ENCODE peak calls at places on chromosomes 7 and 10, in nine cellular contexts. O is stimulated activated CD4-positive, alpha-beta T cell treated with anti-CD3 and anti-CD28 coated beads, Interleukin-1b, Interleukin-23, amount 100 ng/mL, for 1 hour; I is A549; A is mucosa of descending colon; Q is A172; D is H54; L is T47D; T is T-helper 1 cell; W is NCI-H2171. F is an unnamed sample.

GRCh38 chr7:44143606-44144250 is 2.6 kb upstream of the MYL7 start:
- DNase-seq in D (no peak), A (no peak), W (no peak), O (no peak), Q (no peak), L (no peak), T (no peak), I (no peak), F (no peak)

GRCh38 chr10:68301790-68302502 is 29.9 kb upstream of the HNRNPH3 start:
- DNase-seq in D (peak), T (no peak), L (peak), I (peak), Q (peak), A (no peak), O (no peak), W (no peak), F (no peak)

GRCh38 chr10:94361161-94361794 is 1.5 kb downstream of the NOC3L start:
- DNase-seq in D (no peak), O (no peak), W (no peak), I (peak), A (no peak), L (no peak), T (no peak), Q (peak), F (no peak)

GRCh38 chr10:110803830-110804338 is 67.8 kb upstream of the PDCD4 start:
- DNase-seq in I (peak), L (no peak), O (no peak), D (no peak), A (peak), W (no peak), T (no peak), Q (peak), F (peak)

GRCh38 chr7:101097561-101097960 is 12.3 kb downstream of the TRIM56 start:
- DNase-seq in Q (no peak), O (no peak), L (no peak), W (no peak), T (no peak), I (no peak), A (no peak), D (no peak), F (no peak)

GRCh38 chr7:5266148-5267028 is 16.4 kb upstream of the SLC29A4 start:
- DNase-seq in D (no peak), O (no peak), A (no peak), I (peak), L (no peak), W (no peak), T (no peak), Q (no peak), F (no peak)

GRCh38 chr10:80441831-80442230 is 12.3 kb upstream of the TSPAN14 start:
- DNase-seq in Q (no peak), W (no peak), A (no peak), D (no peak), L (no peak), O (no peak), I (no peak), T (no peak), F (no peak)

GRCh38 chr10:69456880-69457693 is 5.8 kb downstream of the TSPAN15 start:
- DNase-seq in W (no peak), D (peak), A (no peak), I (no peak), Q (peak), L (no peak), T (no peak), O (no peak), F (no peak)

GRCh38 chr10:114379631-114380041 is 24.7 kb downstream of the AFAP1L2 start:
- DNase-seq in A (no peak), O (no peak), D (no peak), I (no peak), W (no peak), L (no peak), Q (no peak), T (no peak), F (no peak)

GRCh38 chr7:149196705-149197171 is 1.4 kb downstream of the ZNF282 start:
- DNase-seq in Q (no peak), O (no peak), L (no peak), D (peak), W (no peak), A (no peak), T (no peak), I (peak), F (no peak)

GRCh38 chr10:95784279-95784913 is 28.4 kb downstream of the ENTPD1 start:
- DNase-seq in A (no peak), L (no peak), I (no peak), D (no peak), Q (no peak), W (no peak), T (no peak), O (no peak), F (no peak)

GRCh38 chr10:227014-227413 is 91.8 kb downstream of the ZMYND11 start:
- DNase-seq in A (no peak), T (no peak), O (no peak), D (no peak), W (no peak), L (no peak), Q (no peak), I (no peak), F (no peak)

GRCh38 chr7:21414795-21415393 is 13.0 kb upstream of the SP4 start:
- DNase-seq in D (no peak), I (no peak), A (no peak), T (no peak), W (no peak), L (no peak), O (no peak), Q (no peak), F (no peak)

GRCh38 chr7:3294432-3295100 is 6.5 kb upstream of the SDK1 start:
- DNase-seq in I (no peak), A (no peak), O (no peak), L (no peak), D (no peak), T (no peak), W (peak), Q (no peak), F (no peak)

GRCh38 chr7:71613316-71613715 is 481.4 kb downstream of the GALNT17 start:
- DNase-seq in A (no peak), W (no peak), I (no peak), O (no peak), T (no peak), L (no peak), D (no peak), Q (peak), F (no peak)

GRCh38 chr10:70551971-70552422 is 50.5 kb downstream of the PRF1 start:
- DNase-seq in Q (no peak), A (no peak), O (no peak), I (no peak), T (no peak), W (no peak), D (no peak), L (peak), F (no peak)

GRCh38 chr10:96719850-96720421 is 378 bp downstream of the PIK3AP1 start:
- DNase-seq in T (peak), I (peak), W (no peak), A (peak), L (no peak), O (peak), D (no peak), Q (no peak), F (peak)

GRCh38 chr7:21504021-21504420 is 38.8 kb upstream of the DNAH11 start:
- DNase-seq in L (no peak), Q (no peak), W (no peak), A (no peak), T (no peak), O (no peak), I (no peak), D (no peak), F (no peak)

GRCh38 chr7:142583424-142583823 is 165.8 kb upstream of the PRSS1 start:
- DNase-seq in Q (peak), L (no peak), O (no peak), W (no peak), D (peak), A (no peak), I (peak), T (no peak), F (no peak)

GRCh38 chr10:30850776-30851175 is 180.9 kb downstream of the ZNF438 start:
- DNase-seq in O (no peak), W (no peak), L (no peak), A (no peak), D (no peak), I (no peak), Q (no peak), T (no peak), F (no peak)

GRCh38 chr7:100483728-100484635 is at the start of gene NYAP1:
- DNase-seq in O (no peak), T (peak), W (peak), I (peak), A (peak), D (no peak), Q (no peak), L (peak), F (peak)

GRCh38 chr7:155369766-155370165 is 72.1 kb downstream of the INSIG1 start:
- DNase-seq in T (no peak), Q (no peak), D (no peak), L (no peak), I (no peak), A (no peak), O (no peak), W (no peak), F (no peak)

GRCh38 chr7:91628742-91629141 is 251.8 kb downstream of the MTERF1 start:
- DNase-seq in W (peak), D (no peak), L (no peak), O (no peak), T (no peak), I (no peak), A (no peak), Q (peak), F (no peak)

GRCh38 chr7:75966209-75966961 is 28.0 kb downstream of the TMEM120A start:
- DNase-seq in L (no peak), D (no peak), Q (no peak), T (no peak), I (no peak), W (no peak), A (no peak), O (no peak), F (no peak)

GRCh38 chr10:28425431-28425830 is 107.5 kb upstream of the WAC start:
- DNase-seq in I (no peak), O (no peak), T (no peak), L (no peak), A (no peak), W (no peak), Q (no peak), D (no peak), F (no peak)

GRCh38 chr10:29949411-29950011 is 109.9 kb downstream of the JCAD start:
- DNase-seq in I (peak), D (peak), W (no peak), L (no peak), T (no peak), Q (peak), O (no peak), A (no peak), F (no peak)

GRCh38 chr10:21510218-21511070 is 15.0 kb downstream of the SKIDA1 start:
- DNase-seq in Q (no peak), A (no peak), I (no peak), W (no peak), O (no peak), D (no peak), T (no peak), L (no peak), F (no peak)

GRCh38 chr7:94509264-94509878 is at the start of gene CASD1:
- DNase-seq in A (peak), I (peak), O (peak), T (peak), W (peak), D (peak), Q (peak), L (peak), F (peak)

GRCh38 chr10:126586878-126587277 is 83.6 kb downstream of the C10orf90 start:
- DNase-seq in D (no peak), T (no peak), L (no peak), A (no peak), O (no peak), W (no peak), Q (no peak), I (no peak), F (no peak)

GRCh38 chr7:116525913-116526857 is 1.3 kb downstream of the CAV1 start:
- DNase-seq in L (no peak), A (peak), W (no peak), T (peak), O (no peak), Q (peak), D (peak), I (peak), F (peak)

GRCh38 chr7:67918158-67918557 is 921.5 kb downstream of the TYW1 start:
- DNase-seq in L (no peak), O (no peak), D (no peak), A (no peak), Q (peak), T (no peak), I (peak), W (peak), F (no peak)

GRCh38 chr7:42250411-42250810 is 13.4 kb upstream of the GLI3 start:
- DNase-seq in A (no peak), D (no peak), L (no peak), O (no peak), I (no peak), W (no peak), Q (no peak), T (no peak), F (no peak)

GRCh38 chr7:30463400-30464145 is 15.0 kb downstream of the NOD1 start:
- DNase-seq in L (no peak), W (no peak), I (no peak), O (no peak), D (no peak), A (no peak), Q (no peak), T (no peak), F (no peak)

GRCh38 chr10:113621799-113622198 is 42.0 kb downstream of the NRAP start:
- DNase-seq in D (no peak), A (no peak), I (no peak), T (no peak), W (no peak), Q (no peak), O (no peak), L (no peak), F (no peak)

GRCh38 chr10:11682267-11682683 is 59.9 kb upstream of the ECHDC3 start:
- DNase-seq in W (no peak), T (no peak), L (no peak), Q (no peak), I (no peak), A (no peak), O (no peak), D (no peak), F (no peak)

GRCh38 chr7:112908106-112908505 is 117.9 kb upstream of the TMEM168 start:
- DNase-seq in W (no peak), L (no peak), A (no peak), I (no peak), O (no peak), D (no peak), Q (no peak), T (no peak), F (no peak)

GRCh38 chr10:60236869-60237524 is 152.7 kb downstream of the ANK3 start:
- DNase-seq in Q (peak), L (no peak), W (no peak), A (peak), O (no peak), T (no peak), D (peak), I (no peak), F (no peak)

GRCh38 chr7:2010101-2010500 is 222.6 kb downstream of the MAD1L1 start:
- DNase-seq in D (no peak), W (no peak), O (no peak), Q (no peak), I (no peak), L (no peak), A (no peak), T (no peak), F (no peak)